ENCODE peak calls at places on chromosomes 4 and X, in six cellular contexts. Z is thoracic aorta, M is dorsolateral prefrontal cortex, H is AG09319, R is Peyer's patch, T is left lung. L is an unnamed sample.

GRCh38 chr4:970046-970745 is 3.2 kb downstream of the DGKQ start:
- DNase-seq in Z (no peak), H (no peak), T (peak; percentile 79), R (no peak), M (no peak), L (no peak)

GRCh38 chr4:86441175-86441960 is 81.5 kb upstream of the MAPK10 start:
- DNase-seq in R (no peak), H (no peak), T (no peak), M (no peak), Z (no peak), L (no peak)

GRCh38 chr4:108953941-108954340 is 191.1 kb upstream of the ETNPPL start:
- DNase-seq in H (no peak), T (no peak), R (no peak), Z (no peak), M (no peak), L (no peak)

GRCh38 chr4:124642846-124643245 is 69.7 kb downstream of the ANKRD50 start:
- DNase-seq in Z (no peak), T (no peak), H (no peak), M (no peak), R (no peak), L (no peak)

GRCh38 chr4:7160439-7160838 is 31.9 kb upstream of the SORCS2 start:
- DNase-seq in R (no peak), H (no peak), M (peak; percentile 58), T (no peak), Z (no peak), L (no peak)

GRCh38 chrX:57289089-57289488 is 2.6 kb downstream of the FAAH2 start:
- DNase-seq in Z (no peak), M (no peak), H (no peak), R (no peak), T (no peak), L (no peak)

GRCh38 chr4:53863163-53863562 is 201.2 kb downstream of the CHIC2 start:
- DNase-seq in Z (no peak), T (no peak), H (peak; percentile 4), R (no peak), M (no peak), L (no peak)

GRCh38 chr4:138522366-138522765 is 280.2 kb upstream of the SLC7A11 start:
- DNase-seq in R (no peak), H (no peak), T (no peak), Z (no peak), M (no peak), L (no peak)

GRCh38 chrX:120365320-120365719 is 3.4 kb downstream of the ATP1B4 start:
- DNase-seq in H (no peak), R (peak; percentile 45), Z (peak; percentile 1), M (peak; percentile 51), T (peak; percentile 58), L (no peak)

GRCh38 chr4:24589448-24589847 is 5.1 kb upstream of the DHX15 start:
- DNase-seq in Z (no peak), H (no peak), T (no peak), R (no peak), M (no peak), L (no peak)

GRCh38 chrX:39121903-39122302 is 320.6 kb downstream of the MID1IP1 start:
- DNase-seq in H (no peak), M (no peak), R (no peak), T (no peak), Z (no peak), L (no peak)

GRCh38 chrX:1465261-1466231 is 12.8 kb upstream of the ASMTL start:
- DNase-seq in M (no peak), T (no peak), Z (no peak), R (peak; percentile 15), H (no peak), L (no peak)

GRCh38 chr4:18689308-18689915 is 667.9 kb upstream of the LCORL start:
- DNase-seq in T (no peak), M (peak; percentile 70), R (peak; percentile 25), Z (no peak), H (peak; percentile 23), L (peak; percentile 71)

GRCh38 chr4:30945586-30945985 is 225.4 kb downstream of the PCDH7 start:
- DNase-seq in T (no peak), M (no peak), R (no peak), H (no peak), Z (no peak), L (no peak)

GRCh38 chrX:39759526-39760224 is 338.1 kb downstream of the BCOR start:
- DNase-seq in T (no peak), M (no peak), R (no peak), Z (no peak), H (no peak), L (no peak)

GRCh38 chr4:148091896-148092295 is 350.3 kb downstream of the NR3C2 start:
- DNase-seq in M (no peak), T (no peak), R (no peak), H (no peak), Z (no peak), L (no peak)

GRCh38 chr4:83112239-83112638 is 2.3 kb downstream of the PLAC8 start:
- DNase-seq in M (no peak), Z (no peak), T (no peak), R (peak; percentile 77), H (no peak), L (no peak)

GRCh38 chr4:153486281-153487151 is 20.4 kb downstream of the TMEM131L start:
- DNase-seq in M (no peak), H (no peak), Z (no peak), T (no peak), R (no peak), L (no peak)

GRCh38 chr4:185559913-185560281 is 24.6 kb upstream of the PDLIM3 start:
- DNase-seq in Z (no peak), T (no peak), R (no peak), M (peak; percentile 47), H (no peak), L (no peak)

GRCh38 chrX:35016051-35016450 is 73.5 kb downstream of the FAM47B start:
- DNase-seq in T (no peak), H (no peak), R (no peak), M (no peak), Z (no peak), L (no peak)

GRCh38 chr4:74039065-74039763 is 725 bp upstream of the CXCL3 start:
- DNase-seq in T (no peak), R (no peak), M (no peak), H (no peak), Z (no peak), L (no peak)

GRCh38 chr4:15982833-15983528 is 20.0 kb upstream of the FGFBP2 start:
- DNase-seq in R (no peak), T (no peak), Z (no peak), H (no peak), M (no peak), L (no peak)

GRCh38 chr4:40924096-40924792 is 174.5 kb downstream of the NSUN7 start:
- DNase-seq in H (no peak), Z (no peak), R (peak; percentile 54), M (peak; percentile 67), T (peak; percentile 91), L (peak; percentile 75)

GRCh38 chr4:14856076-14856926 is 146.0 kb upstream of the CPEB2 start:
- DNase-seq in M (no peak), T (no peak), H (peak; percentile 85), Z (peak; percentile 55), R (no peak), L (no peak)

GRCh38 chr4:159071178-159071968 is 31.5 kb upstream of the RAPGEF2 start:
- DNase-seq in T (no peak), Z (no peak), M (no peak), R (no peak), H (no peak), L (no peak)

GRCh38 chr4:30714408-30715031 is 5.6 kb upstream of the PCDH7 start:
- DNase-seq in R (no peak), Z (no peak), T (no peak), H (no peak), M (peak; percentile 32), L (peak; percentile 53)

GRCh38 chr4:11483076-11483475 is 54.4 kb upstream of the HS3ST1 start:
- DNase-seq in Z (no peak), R (no peak), T (no peak), M (no peak), H (no peak), L (no peak)

GRCh38 chr4:83516042-83516772 is 19.7 kb upstream of the GPAT3 start:
- DNase-seq in M (no peak), H (no peak), R (no peak), T (no peak), Z (peak; percentile 10), L (no peak)

GRCh38 chr4:3059896-3060295 is 14.4 kb downstream of the HTT-AS start:
- DNase-seq in R (no peak), M (no peak), H (no peak), Z (no peak), T (no peak), L (no peak)

GRCh38 chrX:129726307-129727111 is 12.3 kb upstream of the XPNPEP2 start:
- DNase-seq in H (no peak), T (no peak), M (peak; percentile 79), R (no peak), Z (peak; percentile 18), L (peak; percentile 63)

GRCh38 chr4:122117743-122118142 is 34.4 kb upstream of the BLTP1 start:
- DNase-seq in H (no peak), Z (no peak), M (no peak), R (no peak), T (no peak), L (no peak)

GRCh38 chr4:101251261-101251660 is 96.1 kb downstream of the PPP3CA start:
- DNase-seq in Z (no peak), H (no peak), R (no peak), T (no peak), M (no peak), L (no peak)
- TF ChIP-seq CTCF in Z (no peak), H (no peak), R (no peak), T (no peak), M (no peak), L (no peak)

GRCh38 chr4:102501176-102501634 is at the start of gene NFKB1:
- DNase-seq in H (peak; percentile 44), Z (peak; percentile 43), M (peak; percentile 39), R (peak; percentile 63), T (peak; percentile 94), L (peak; percentile 45)
- TF ChIP-seq CTCF in H (no peak), Z (no peak), M (no peak), R (no peak), T (no peak), L (no peak)

DNA sequence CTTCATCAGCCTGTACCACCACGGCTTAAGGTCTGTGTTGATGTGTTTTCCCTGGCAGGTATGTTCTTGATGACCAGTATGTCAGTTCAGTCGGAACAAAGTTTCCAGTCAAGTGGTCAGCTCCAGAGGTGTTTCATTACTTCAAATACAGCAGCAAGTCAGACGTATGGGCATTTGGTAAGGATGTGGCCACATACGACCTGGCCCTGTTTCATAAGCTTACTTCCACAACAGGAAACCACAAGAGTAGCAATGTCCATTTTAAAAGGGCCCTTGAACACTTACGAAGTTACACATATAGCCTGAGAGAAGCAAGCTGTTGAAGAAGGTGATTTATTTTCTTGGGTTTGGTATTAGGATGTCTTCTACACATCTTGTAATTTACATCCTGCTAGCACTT is 46.1 kb downstream of the BMX start:
- DNase-seq in Z (no peak), R (no peak), H (no peak), T (no peak), M (no peak), L (no peak)
- TF ChIP-seq CTCF in Z (no peak), R (no peak), H (no peak), T (no peak), M (no peak), L (no peak)

GRCh38 chrX:8845060-8845459 is 43.9 kb upstream of the FAM9A start:
- DNase-seq in M (no peak), H (no peak), Z (no peak), R (no peak), T (no peak), L (no peak)
- TF ChIP-seq CTCF in M (no peak), H (no peak), Z (no peak), R (no peak), T (no peak), L (no peak)

GRCh38 chrX:51494409-51494808 is 2.0 kb downstream of the NUDT11 start:
- DNase-seq in M (no peak), Z (no peak), H (no peak), T (no peak), R (no peak), L (no peak)
- TF ChIP-seq CTCF in M (no peak), Z (no peak), H (peak; percentile 32), T (no peak), R (no peak), L (peak; percentile 47)

L was measured in neural crest cell.